ENCODE peak calls at places on chromosomes 11 and 22, in four cellular contexts. T is K562, V is HepG2, P is GM12878. B is an unnamed sample.

GRCh38 chr11:24234822-24235508 is 261.9 kb upstream of the LUZP2 start:
- DNase-seq in V (no peak), P (no peak), T (no peak), B (no peak)

GRCh38 chr22:44622147-44622427 is 79.9 kb upstream of the PRR5 start:
- DNase-seq in T (peak), V (no peak), P (no peak), B (no peak)

GRCh38 chr11:130668751-130669150 is 220.3 kb downstream of the ADAMTS15 start:
- DNase-seq in P (no peak), T (no peak), V (no peak), B (no peak)

GRCh38 chr22:17102297-17102667 is 17.5 kb downstream of the IL17RA start:
- DNase-seq in P (no peak), V (no peak), T (peak), B (no peak)

GRCh38 chr11:121304750-121305149 is 12.2 kb downstream of the SC5D start:
- DNase-seq in P (no peak), V (no peak), T (no peak), B (no peak)

GRCh38 chr11:62842171-62842717 is 2.9 kb upstream of the WDR74 start:
- DNase-seq in T (no peak), V (no peak), P (no peak), B (peak)

GRCh38 chr22:30047364-30047738 is 32.9 kb upstream of the HORMAD2 start:
- DNase-seq in T (peak), P (no peak), V (no peak), B (peak)

GRCh38 chr22:30422481-30423295 is 2.9 kb upstream of the MTFP1 start:
- DNase-seq in P (no peak), V (peak), T (peak), B (no peak)

GRCh38 chr11:76208829-76209670 is 2.7 kb upstream of the WNT11 start:
- DNase-seq in P (no peak), V (peak), T (no peak), B (peak)

GRCh38 chr22:29216873-29217666 is 11.4 kb downstream of the EMID1 start:
- DNase-seq in P (no peak), T (no peak), V (peak), B (no peak)

GRCh38 chr11:65489706-65490310 is 9.0 kb upstream of the MALAT1 start:
- DNase-seq in T (no peak), P (no peak), V (peak), B (no peak)

GRCh38 chr22:40221055-40221414 is 43.3 kb downstream of the TNRC6B start:
- DNase-seq in P (no peak), T (no peak), V (no peak), B (no peak)

GRCh38 chr11:47394322-47395224 is 13.8 kb upstream of the SLC39A13 start:
- DNase-seq in V (peak), P (no peak), T (peak), B (no peak)

GRCh38 chr22:50148991-50149721 is 21.4 kb upstream of the PANX2 start:
- DNase-seq in P (peak), V (peak), T (peak), B (peak)

GRCh38 chr22:19969141-19969928 is 27.7 kb upstream of the TXNRD2 start:
- DNase-seq in V (no peak), P (no peak), T (no peak), B (no peak)

GRCh38 chr22:19968450-19968891 is 26.9 kb upstream of the TXNRD2 start:
- DNase-seq in T (no peak), V (no peak), P (no peak), B (no peak)

GRCh38 chr22:19965771-19966709 is 24.4 kb upstream of the TXNRD2 start:
- DNase-seq in V (no peak), P (no peak), T (peak), B (peak)

GRCh38 chr22:19967850-19968449 is 26.3 kb upstream of the TXNRD2 start:
- DNase-seq in P (no peak), T (no peak), V (no peak), B (no peak)

DNA sequence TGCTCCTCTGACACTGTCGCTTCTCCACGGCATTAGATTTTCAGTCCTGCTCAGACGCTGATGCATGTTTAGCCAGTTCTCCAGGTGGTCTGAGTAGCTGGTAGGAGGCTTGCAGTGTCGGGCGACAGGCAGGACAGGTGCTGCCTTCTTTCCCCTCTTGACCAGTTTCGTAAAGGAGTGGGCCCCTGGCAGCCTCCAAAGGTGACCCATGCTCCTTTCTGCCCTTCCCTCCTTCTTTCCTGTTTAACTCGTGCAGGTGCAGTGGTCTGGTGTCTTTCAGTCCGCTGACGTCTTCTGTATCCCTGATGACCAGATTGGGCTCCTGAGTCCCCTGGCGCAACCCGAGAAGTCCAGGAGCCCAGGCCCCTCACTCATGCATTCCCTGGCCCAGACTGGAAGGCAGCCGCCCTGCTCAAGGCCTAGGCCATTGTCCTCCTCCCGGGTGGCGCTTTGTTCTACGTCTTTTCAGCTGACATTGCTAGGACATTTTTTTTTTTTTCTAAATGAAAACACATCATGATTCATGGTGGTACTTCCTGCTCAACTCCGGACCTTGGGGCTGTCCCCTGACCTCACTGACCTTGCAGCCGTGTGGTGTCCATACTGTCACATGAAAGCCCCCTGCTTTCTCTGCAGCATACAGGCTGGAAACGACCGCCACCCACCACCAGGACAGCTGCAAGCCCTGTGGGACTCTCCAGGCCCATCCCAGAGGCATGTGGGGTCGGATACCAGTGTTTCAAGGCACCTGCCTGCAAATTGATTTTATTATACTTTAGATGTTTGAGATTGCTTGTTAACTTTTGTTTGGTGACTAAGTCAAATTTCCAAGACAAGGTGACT is 25.5 kb upstream of the TXNRD2 start:
- DNase-seq in P (no peak), V (no peak), T (no peak), B (no peak)
- TF ChIP-seq SP1 in P (no peak), V (no peak), T (no peak), B (no peak)

DNA sequence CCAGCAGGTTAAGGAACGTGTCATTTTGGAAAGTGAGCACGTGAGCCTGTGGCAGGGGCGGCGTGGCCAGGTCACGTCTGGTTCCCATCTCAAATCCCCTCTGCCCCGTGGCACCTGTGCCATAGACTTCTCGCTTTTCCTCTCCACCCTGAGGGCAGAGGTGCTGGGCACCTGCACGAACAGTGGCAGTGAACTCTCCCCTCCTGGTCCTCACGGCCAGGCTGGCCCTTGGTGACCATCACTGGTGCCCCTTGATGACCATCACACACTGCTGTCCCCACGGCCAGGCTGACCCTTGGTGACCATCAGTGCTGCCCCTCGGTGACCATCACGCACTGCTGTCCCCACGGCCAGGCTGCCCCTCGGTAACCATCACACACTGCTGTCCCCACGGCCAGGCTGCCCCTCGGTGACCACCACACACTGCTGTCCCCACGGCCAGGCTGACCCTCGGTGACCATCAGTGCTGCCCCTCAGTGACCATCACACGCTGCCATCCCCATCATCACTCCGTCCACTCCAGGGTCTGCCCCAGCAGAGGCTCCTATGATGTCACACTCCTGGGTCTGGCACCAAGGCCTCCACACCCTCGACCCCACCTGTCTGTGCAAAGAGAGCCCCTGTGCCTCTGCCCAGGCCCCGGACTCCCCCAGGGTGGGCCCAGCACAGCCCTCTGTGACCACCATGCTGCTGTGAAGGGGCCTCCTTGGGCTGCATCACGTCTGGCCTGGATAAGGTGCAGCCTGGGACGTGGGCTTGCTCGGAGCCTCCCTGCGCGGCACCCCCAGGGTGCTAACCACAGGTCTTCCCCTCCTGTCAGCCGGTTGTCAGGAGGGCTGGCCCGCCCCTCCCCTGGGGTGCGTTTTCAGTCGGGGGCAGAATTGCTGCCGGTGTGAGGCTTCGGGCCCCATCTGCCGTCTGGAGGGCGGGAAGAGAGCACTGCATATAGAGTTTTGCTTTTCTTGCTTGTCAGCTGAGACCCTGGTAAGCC is 738.6 kb downstream of the BRD1 start:
- DNase-seq in T (no peak), V (no peak), P (no peak), B (no peak)
- TF ChIP-seq TARDBP in T (no peak), V (no peak), P (no peak), B (no peak)

DNA sequence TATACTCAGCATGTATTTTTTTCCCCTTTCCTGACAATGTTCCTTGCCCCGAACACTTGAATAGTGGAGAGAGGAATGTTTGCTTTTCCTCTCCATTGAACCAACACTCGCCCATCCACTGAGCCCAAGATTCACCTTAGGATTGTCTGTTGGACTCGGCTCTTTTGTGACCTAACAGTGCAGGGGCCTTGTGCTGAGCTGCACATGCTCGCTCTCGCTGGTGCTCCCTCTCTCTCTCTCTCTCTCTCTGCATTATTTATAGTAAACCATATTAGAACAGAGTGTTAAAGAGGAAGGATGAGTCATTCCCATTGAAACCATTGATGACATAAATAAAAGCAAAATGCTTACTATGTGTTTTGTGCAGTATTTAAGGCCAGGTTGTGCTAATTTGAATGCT is 20.7 kb downstream of the ZBTB16 start:
- DNase-seq in T (no peak), V (no peak), P (no peak), B (no peak)
- TF ChIP-seq SP1 in T (no peak), V (no peak), P (no peak), B (no peak)

GRCh38 chr11:14290422-14290821 is 68.6 kb downstream of the RRAS2 start:
- DNase-seq in V (no peak), P (no peak), T (no peak), B (no peak)

DNA sequence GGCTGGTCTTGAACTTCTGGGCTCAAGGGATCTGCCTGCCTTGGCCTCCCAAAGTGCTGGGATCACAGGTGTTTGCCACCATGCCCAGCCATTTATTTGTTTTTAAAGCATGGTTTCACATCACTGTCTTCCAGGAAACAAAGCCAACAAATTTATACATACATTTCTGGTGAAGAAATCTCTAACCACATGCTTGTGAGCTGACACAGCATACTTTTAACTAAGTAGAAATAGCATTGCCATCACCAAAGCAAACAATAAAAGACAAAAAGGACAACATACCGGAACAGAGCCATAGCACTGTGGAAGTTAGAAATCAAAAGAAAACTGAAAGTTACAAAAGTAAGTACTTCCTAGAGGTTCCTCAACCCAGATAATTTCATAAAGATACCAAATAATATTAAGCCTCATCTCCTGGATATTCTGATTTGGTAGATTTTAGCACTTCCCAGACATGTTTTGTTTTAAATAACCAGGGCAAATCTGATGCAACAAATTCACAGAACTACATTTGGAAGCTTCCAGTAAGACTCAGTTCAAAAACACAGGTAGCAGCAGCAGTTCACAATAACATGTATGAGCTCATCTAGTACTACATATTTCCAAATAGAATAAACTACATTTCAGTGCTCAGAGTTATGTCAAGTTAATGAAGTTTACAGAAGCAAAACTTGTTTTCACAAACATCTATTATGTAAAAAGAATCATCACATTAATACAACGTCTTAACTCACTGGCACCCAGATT is 70.6 kb downstream of the RRAS2 start:
- DNase-seq in V (no peak), P (no peak), T (no peak), B (no peak)
- TF ChIP-seq TARDBP in V (no peak), P (no peak), T (no peak), B (no peak)

GRCh38 chr11:35387341-35387982 is 31.9 kb downstream of the SLC1A2 start:
- DNase-seq in T (no peak), P (no peak), V (no peak), B (no peak)
- TF ChIP-seq SP1 in T (no peak), P (no peak), V (no peak), B (no peak)

GRCh38 chr11:132184079-132184478 is 813.7 kb downstream of the NTM start:
- DNase-seq in T (no peak), P (no peak), V (no peak), B (no peak)

GRCh38 chr11:132187391-132187790 is 817.0 kb downstream of the NTM start:
- DNase-seq in V (no peak), T (no peak), P (no peak), B (no peak)

GRCh38 chr11:132186699-132187098 is 816.3 kb downstream of the NTM start:
- DNase-seq in P (no peak), V (no peak), T (no peak), B (peak)

GRCh38 chr11:132187814-132188213 is 817.4 kb downstream of the NTM start:
- DNase-seq in V (no peak), P (no peak), T (no peak), B (no peak)

DNA sequence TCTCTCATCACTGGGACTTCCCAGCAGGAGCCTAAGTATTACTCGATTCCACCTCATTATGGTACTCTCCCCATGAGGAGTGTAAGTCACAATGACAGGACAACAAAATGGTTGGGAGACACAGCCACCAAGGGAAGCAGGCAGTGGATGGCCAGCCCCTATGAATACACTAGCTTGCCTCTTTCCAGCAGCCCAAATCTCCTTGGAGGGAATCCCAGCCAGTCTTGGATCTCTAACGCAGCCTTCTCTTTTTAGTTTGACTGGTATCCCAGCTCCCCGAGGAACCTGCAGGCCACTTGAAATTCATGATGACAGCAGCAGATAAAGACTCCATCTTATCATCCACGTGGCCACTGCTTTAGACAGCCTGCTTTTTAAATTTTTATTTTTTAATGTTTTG is 815.8 kb downstream of the NTM start:
- DNase-seq in T (no peak), P (no peak), V (no peak), B (no peak)
- TF ChIP-seq TARDBP in T (no peak), P (no peak), V (no peak), B (no peak)

B was measured in HEK293T.